ENCODE peak calls at places on chromosomes 3 and 15, in four cellular contexts. U, M, Y and K are unnamed samples. For H3K4me1, the result is how much of the 10 kb centered on the place peaks cover.

GRCh38 chr3:99487894-99488293 is 150.5 kb upstream of the COL8A1 start:
- DNase-seq in Y (no peak), U (no peak), M (no peak), K (no peak)

GRCh38 chr15:31468911-31469800 is 142.5 kb downstream of the KLF13 start:
- DNase-seq in Y (peak), M (no peak), U (no peak), K (no peak)

GRCh38 chr15:42319206-42319605 is 40.1 kb upstream of the CAPN3 start:
- DNase-seq in M (no peak), U (no peak), Y (no peak), K (no peak)

GRCh38 chr3:110568246-110568645 is 503.4 kb upstream of the NECTIN3 start:
- DNase-seq in U (peak), Y (no peak), M (peak), K (no peak)

GRCh38 chr3:112605285-112605684 is 35.7 kb downstream of the CCDC80 start:
- DNase-seq in Y (no peak), U (peak), M (peak), K (no peak)

GRCh38 chr3:43405888-43406636 is 119.7 kb downstream of the SNRK start:
- DNase-seq in Y (no peak), U (peak), M (peak), K (no peak)

GRCh38 chr3:126300761-126301481 is 56.3 kb downstream of the KLF15 start:
- DNase-seq in Y (peak), U (peak), M (no peak), K (no peak)

GRCh38 chr3:18808423-18808822 is 339.9 kb upstream of the KCNH8 start:
- DNase-seq in U (peak), Y (no peak), M (no peak), K (no peak)

GRCh38 chr3:31979006-31979697 is 1.9 kb downstream of the OSBPL10 start:
- DNase-seq in M (no peak), U (no peak), Y (no peak), K (no peak)

GRCh38 chr15:63856711-63857458 is 23.1 kb upstream of the HERC1 start:
- DNase-seq in U (peak), M (peak), Y (no peak), K (no peak)

GRCh38 chr3:18425641-18426403 is 683 bp upstream of the SATB1 start:
- DNase-seq in U (peak), M (no peak), Y (peak), K (peak)

GRCh38 chr3:25266677-25267076 is 161.4 kb upstream of the RARB start:
- DNase-seq in U (no peak), M (no peak), Y (no peak), K (no peak)

GRCh38 chr3:196138927-196139680 is 57.2 kb upstream of the TFRC start:
- DNase-seq in M (peak), Y (no peak), U (peak), K (no peak)

GRCh38 chr15:81825136-81825535 is 220.7 kb downstream of the MEX3B start:
- DNase-seq in Y (no peak), M (no peak), U (no peak), K (no peak)

DNA sequence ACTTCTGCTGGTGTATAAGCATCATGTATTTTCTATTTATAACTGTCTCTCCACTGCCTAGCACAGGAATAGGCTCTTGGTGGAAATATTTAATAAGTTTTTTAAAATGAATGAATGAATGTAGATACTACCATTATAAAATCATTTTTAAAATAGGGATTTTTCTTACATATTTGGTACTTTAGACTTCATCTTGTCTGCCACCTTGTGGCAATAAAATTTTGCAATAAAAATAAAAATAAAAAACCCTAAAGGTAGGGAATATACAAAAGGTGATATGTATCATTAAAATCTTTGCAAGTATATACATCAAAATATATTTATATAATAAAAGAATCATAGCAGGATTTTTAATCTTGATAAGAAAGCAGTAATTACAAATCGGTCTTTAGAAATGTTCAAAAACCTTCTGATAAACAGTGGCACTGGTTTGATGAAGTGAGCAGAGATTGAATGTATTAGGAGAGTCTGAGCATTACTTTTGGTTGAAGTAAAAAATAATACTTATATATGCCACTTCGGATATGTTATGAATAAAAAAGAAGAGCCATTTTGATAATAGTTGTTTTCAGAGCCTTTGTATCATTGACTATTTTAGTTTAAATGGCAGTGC is 95.2 kb downstream of the SPATA16 start:
- DNase-seq in Y (no peak), U (peak), M (no peak), K (no peak)
- TF ChIP-seq CTCF in Y (no peak), U (peak), M (peak), K (no peak)

GRCh38 chr3:120024103-120024502 is 70.1 kb downstream of the GSK3B start:
- DNase-seq in Y (no peak), M (no peak), U (no peak), K (no peak)

GRCh38 chr3:120025520-120025919 is 68.7 kb downstream of the GSK3B start:
- DNase-seq in U (no peak), M (peak), Y (no peak), K (no peak)

GRCh38 chr3:120018299-120018698 is 75.9 kb downstream of the GSK3B start:
- DNase-seq in Y (no peak), M (no peak), U (no peak), K (no peak)

GRCh38 chr3:120021523-120021922 is 72.7 kb downstream of the GSK3B start:
- DNase-seq in U (peak), Y (no peak), M (peak), K (no peak)

GRCh38 chr3:120022729-120023128 is 71.5 kb downstream of the GSK3B start:
- DNase-seq in M (peak), U (peak), Y (no peak), K (no peak)
- H3K4me1 ChIP-seq in M (under half), U (under half), Y (under half), K (under half)

DNA sequence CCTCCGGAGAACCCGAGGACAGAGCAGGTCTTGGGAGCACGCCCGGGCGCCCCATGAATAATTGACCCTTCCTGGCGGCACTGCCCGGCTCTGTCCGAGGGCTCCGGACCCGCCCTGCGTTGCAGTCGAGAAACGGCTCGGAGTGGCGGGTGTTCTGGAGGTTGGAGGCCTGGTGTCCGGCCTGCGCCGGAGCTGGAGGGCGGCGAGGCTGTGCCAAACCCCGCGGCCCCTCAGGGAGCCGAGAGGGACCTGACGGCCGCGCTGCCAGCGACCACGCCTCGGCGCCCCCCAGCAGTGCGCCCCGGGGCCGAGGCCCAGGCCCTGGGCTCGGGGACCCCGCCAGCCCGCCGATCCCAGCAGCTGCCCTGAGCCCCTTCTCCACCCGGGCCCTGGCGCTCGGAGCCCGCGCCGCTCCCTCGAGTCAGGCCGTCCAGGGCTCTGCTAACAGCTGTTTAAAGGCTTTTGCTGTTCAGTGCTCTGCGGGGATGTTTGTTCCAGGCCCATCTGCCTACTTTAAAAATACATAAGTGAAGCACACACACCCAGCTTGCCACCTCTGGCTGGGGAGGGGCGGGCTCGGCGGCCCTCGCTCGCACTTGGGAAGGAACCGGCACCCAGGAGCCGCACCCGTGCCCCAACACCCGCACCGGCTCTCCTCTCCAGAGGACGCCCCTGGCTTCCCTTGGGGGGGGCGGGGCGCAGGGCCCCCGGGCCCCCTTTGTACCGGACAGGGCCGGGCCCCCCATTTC is 775 bp upstream of the ZNF710 start:
- DNase-seq in M (peak), U (peak), Y (no peak), K (peak)
- H3K27ac ChIP-seq in M (peak), U (no peak), Y (peak), K (peak)

DNA sequence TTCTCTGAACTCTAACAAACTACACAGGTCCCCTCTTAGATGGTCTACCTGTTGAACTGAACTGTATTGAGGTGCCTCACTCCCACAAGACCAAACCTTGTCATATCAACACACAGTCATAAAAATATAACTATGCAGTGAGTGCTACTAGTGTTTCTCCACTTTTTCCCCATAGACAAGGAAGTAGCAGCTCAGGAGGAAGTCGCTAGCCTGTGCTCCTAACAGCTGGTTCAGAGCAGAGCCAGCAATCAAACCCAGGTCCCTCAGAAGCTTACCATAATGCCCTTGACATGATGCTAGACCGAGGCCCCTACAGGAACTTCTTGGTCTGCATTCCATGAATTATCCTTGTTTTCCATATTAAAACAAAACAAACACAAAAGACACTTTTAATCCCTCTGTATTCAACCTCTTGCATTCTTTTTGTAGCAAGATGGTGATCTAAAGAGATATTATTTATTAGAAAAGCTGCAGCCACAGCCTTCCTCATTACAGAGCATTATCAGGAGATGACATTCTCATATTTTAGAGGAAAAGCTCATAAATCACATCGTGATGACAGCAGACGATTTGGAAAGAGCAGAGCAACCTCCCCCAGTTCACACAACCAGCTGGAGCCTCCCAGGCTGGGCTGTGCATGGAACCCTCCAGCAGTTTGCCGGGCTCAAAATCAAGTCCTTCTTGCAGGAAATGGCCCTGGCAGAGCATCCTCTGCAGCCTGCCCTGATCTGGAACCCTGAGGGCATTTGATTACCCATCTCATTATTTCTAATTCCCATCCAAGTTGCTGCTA is 118.9 kb downstream of the SRGAP3 start:
- DNase-seq in M (no peak), U (peak), Y (no peak), K (no peak)
- TF ChIP-seq CTCF in M (no peak), U (no peak), Y (no peak), K (no peak)

DNA sequence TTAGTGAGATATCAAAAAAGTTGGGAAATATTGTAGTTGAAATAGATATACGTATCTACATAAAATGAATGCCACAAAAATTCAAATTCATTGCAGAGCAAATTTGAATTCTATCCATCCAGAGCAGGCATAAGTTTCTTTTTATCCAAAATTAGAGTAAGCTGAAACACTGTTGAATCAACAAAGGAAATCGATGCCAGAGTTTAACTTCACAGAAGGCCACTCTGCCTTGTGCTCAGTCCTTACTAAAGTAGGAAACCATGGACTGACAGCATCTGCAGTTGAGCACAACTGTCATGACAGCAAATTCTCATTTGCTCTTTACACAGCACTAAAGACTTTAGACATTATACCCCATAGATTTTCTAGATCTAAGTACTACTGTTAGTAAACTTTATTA is 15.3 kb downstream of the ATOSA start:
- DNase-seq in Y (no peak), M (no peak), U (no peak), K (no peak)
- H3K4me1 ChIP-seq in Y (under half), M (under half), U (under half), K (under half)

GRCh38 chr3:188900421-188900941 is 271.3 kb upstream of the TPRG1 start:
- DNase-seq in U (peak), M (peak), Y (no peak), K (no peak)

GRCh38 chr3:188901671-188902331 is 270.0 kb upstream of the TPRG1 start:
- DNase-seq in U (no peak), Y (no peak), M (peak), K (no peak)

GRCh38 chr3:188904670-188905069 is 267.1 kb upstream of the TPRG1 start:
- DNase-seq in Y (no peak), U (peak), M (peak), K (no peak)

GRCh38 chr3:188899887-188900286 is 271.9 kb upstream of the TPRG1 start:
- DNase-seq in M (no peak), U (no peak), Y (no peak), K (no peak)

DNA sequence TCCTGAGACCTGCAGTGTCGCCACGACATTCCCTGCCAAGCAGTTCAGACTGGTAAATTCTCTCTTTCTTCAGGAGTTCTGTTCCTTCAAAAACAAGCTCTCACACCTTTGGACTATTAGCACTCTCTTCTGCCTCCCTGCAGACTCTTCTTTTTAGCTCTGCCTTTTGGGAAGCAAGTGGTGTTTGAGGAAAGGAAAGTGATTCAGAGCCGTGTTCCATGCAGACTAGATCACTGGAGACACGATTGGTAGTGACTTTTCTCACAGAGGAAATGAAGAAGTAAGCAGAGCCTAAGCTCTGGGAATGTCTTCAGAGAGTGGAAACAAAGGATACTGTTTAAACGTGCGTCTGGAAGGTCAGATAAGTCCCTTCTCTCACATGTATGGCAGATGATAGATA is 270.6 kb upstream of the TPRG1 start:
- DNase-seq in M (peak), Y (no peak), U (peak), K (no peak)
- H3K27ac ChIP-seq in M (peak), Y (peak), U (no peak), K (no peak)

DNA sequence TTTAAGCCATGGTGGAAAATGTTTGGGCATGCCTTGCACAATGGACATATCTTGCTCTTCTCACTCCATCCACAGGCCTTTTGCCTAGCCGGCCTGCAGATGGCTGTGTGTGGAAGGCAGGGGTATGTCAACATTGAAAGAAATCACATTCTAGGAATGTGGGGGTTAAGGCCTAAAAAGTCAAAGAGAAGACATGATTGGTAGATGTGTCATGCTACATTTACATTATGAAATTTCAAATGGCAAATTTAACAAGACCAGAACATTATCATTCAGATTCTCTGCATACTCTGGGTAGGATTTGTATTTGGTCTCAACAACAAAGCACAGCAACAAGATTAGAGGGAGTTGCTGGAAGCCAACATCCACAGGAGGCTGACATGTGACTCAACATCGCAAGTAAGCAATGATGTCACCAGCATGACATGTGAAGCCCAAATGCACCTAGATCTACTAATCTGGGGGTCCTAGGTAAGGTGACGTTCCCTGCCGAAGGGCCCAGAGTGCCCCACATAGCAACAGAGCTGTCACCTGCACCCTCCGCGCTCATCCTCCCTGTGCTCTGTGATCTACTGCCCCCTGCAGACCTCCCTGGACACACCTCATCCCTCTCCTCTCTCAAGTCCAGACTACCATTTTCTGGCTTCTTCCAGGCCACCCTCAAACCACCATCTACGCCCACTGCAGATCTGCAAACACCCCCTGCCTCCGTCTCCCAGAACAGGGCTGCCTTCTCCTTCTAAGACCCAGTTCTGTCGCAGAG is 39.4 kb downstream of the CLDN18 start:
- DNase-seq in M (peak), U (peak), Y (no peak), K (no peak)
- TF ChIP-seq CTCF in M (peak), U (no peak), Y (no peak), K (no peak)

GRCh38 chr3:194474675-194475074 is 12.1 kb downstream of the ATP13A3 start:
- DNase-seq in Y (no peak), M (peak), U (no peak), K (no peak)

GRCh38 chr3:194475138-194475932 is 11.5 kb downstream of the ATP13A3 start:
- DNase-seq in Y (no peak), U (no peak), M (peak), K (no peak)

GRCh38 chr3:194476784-194477183 is 10.0 kb downstream of the ATP13A3 start:
- DNase-seq in Y (no peak), M (no peak), U (no peak), K (no peak)

GRCh38 chr3:194472290-194472920 is 14.4 kb downstream of the ATP13A3 start:
- DNase-seq in U (peak), Y (no peak), M (peak), K (no peak)

GRCh38 chr3:194475978-194476377 is 10.8 kb downstream of the ATP13A3 start:
- DNase-seq in U (no peak), M (no peak), Y (no peak), K (no peak)
- H3K4me1 ChIP-seq in U (half or more), M (under half), Y (under half), K (under half)

DNA sequence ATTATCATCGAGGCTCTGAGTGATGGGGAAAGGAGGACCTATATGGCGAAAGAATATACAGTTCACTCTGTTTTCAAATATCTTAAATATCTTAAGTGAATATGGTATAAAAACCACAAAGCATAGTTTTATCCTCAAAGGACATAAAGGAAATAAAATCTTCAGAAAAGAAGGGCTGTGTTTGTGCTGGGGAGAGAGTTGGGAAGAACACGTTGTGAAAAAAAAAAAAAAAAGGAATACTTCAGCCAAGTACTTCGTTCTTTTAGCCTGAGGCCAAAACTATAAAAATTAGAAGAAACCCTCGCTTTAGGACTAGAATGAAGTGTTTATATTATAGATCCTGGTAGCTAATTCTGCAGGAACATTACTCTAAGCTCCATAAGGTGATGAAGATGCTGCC is 10.1 kb upstream of the TMEM212 start:
- DNase-seq in U (no peak), M (no peak), Y (no peak), K (no peak)
- H3K27ac ChIP-seq in U (no peak), M (peak), Y (peak), K (no peak)